ENCODE peak calls at places on chromosomes 13 and 19, in four cellular contexts. N is HTR-8/SVneo, E is NCI-H1092, Y is AML-193. L is an unnamed sample.

GRCh38 chr13:27599845-27600553 is 20.3 kb downstream of the LNX2 start:
- DNase-seq in E (no peak), Y (no peak), N (peak; percentile 52), L (peak; percentile 65)

GRCh38 chr19:10086904-10087256 is 763 bp downstream of the SHFL start:
- DNase-seq in E (no peak), Y (no peak), N (no peak), L (no peak)

GRCh38 chr13:35940734-35941133 is 190.4 kb downstream of the DCLK1 start:
- DNase-seq in Y (no peak), E (no peak), N (no peak), L (no peak)

GRCh38 chr19:45645631-45646344 is 6.6 kb upstream of the EML2 start:
- DNase-seq in N (no peak), Y (peak; percentile 57), E (peak; percentile 36), L (peak; percentile 76)

GRCh38 chr19:12318782-12319413 is 14.5 kb downstream of the ZNF563 start:
- DNase-seq in Y (no peak), N (no peak), E (no peak), L (no peak)

GRCh38 chr19:34963531-34964406 is at the start of gene ZNF792:
- DNase-seq in N (peak; percentile 62), E (peak; percentile 22), Y (peak; percentile 53), L (peak; percentile 54)

GRCh38 chr19:37007587-37008220 is 70.5 kb upstream of the ZNF420 start:
- DNase-seq in Y (no peak), E (peak; percentile 45), N (no peak), L (peak; percentile 12)

GRCh38 chr19:435056-435706 is 25.7 kb downstream of the SHC2 start:
- DNase-seq in N (no peak), Y (no peak), E (peak; percentile 35), L (no peak)

GRCh38 chr13:114244637-114245036 is 9.9 kb downstream of the CDC16 start:
- DNase-seq in E (no peak), Y (no peak), N (no peak), L (no peak)

GRCh38 chr13:41603917-41604316 is 146.6 kb downstream of the RGCC start:
- DNase-seq in E (no peak), N (no peak), Y (no peak), L (peak; percentile 8)

GRCh38 chr13:33740134-33740538 is 77.8 kb upstream of the RFC3 start:
- DNase-seq in Y (no peak), N (no peak), E (no peak), L (peak; percentile 56)

L was measured in COLO829.